ENCODE peak calls at places on chromosome 17, in seven cellular contexts. F is NCI-H1092, X is fibroblast of lung, Z is Ammon's horn, D is SHP77, V is NCI-H1105, W is IMR-90. B is an unnamed sample.

GRCh38 chr17:68134731-68135130 is 99.2 kb downstream of the KPNA2 start:
- DNase-seq in F (no peak), X (no peak), Z (no peak), D (no peak), V (no peak), W (no peak), B (no peak)

GRCh38 chr17:37802712-37803416 is 58.0 kb upstream of the HNF1B start:
- DNase-seq in F (no peak), X (peak), Z (peak), D (no peak), V (no peak), W (peak), B (peak)

GRCh38 chr17:44587339-44587738 is 30.1 kb downstream of the FZD2 start:
- DNase-seq in F (no peak), X (peak), Z (no peak), D (no peak), V (no peak), W (peak), B (no peak)

GRCh38 chr17:79633937-79634813 is 23.3 kb upstream of the RBFOX3 start:
- DNase-seq in F (no peak), X (no peak), Z (no peak), D (no peak), V (no peak), W (no peak), B (no peak)

GRCh38 chr17:2682304-2682938 is 29.1 kb downstream of the CLUH start:
- DNase-seq in F (no peak), X (peak), Z (no peak), D (no peak), V (no peak), W (peak), B (no peak)

GRCh38 chr17:27349540-27350021 is 55.7 kb downstream of the WSB1 start:
- DNase-seq in F (no peak), X (no peak), Z (peak), D (no peak), V (no peak), W (no peak), B (no peak)

GRCh38 chr17:57121308-57122042 is 36.4 kb downstream of the AKAP1 start:
- DNase-seq in F (no peak), X (peak), Z (peak), D (peak), V (no peak), W (peak), B (peak)

GRCh38 chr17:1725642-1726511 is 1.4 kb downstream of the WDR81 start:
- DNase-seq in F (no peak), X (no peak), Z (no peak), D (no peak), V (no peak), W (no peak), B (no peak)

GRCh38 chr17:79053251-79053925 is 21.2 kb upstream of the ENGASE start:
- DNase-seq in F (no peak), X (peak), Z (no peak), D (no peak), V (no peak), W (peak), B (no peak)

GRCh38 chr17:68356520-68356919 is 65.2 kb downstream of the ARSG start:
- DNase-seq in F (no peak), X (peak), Z (no peak), D (no peak), V (no peak), W (no peak), B (peak)

GRCh38 chr17:55770220-55770870 is 19.5 kb downstream of the PCTP start:
- DNase-seq in F (peak), X (peak), Z (peak), D (peak), V (no peak), W (peak), B (peak)

GRCh38 chr17:1989135-1989534 is 36.0 kb downstream of the RTN4RL1 start:
- DNase-seq in F (no peak), X (peak), Z (peak), D (no peak), V (no peak), W (peak), B (peak)

GRCh38 chr17:78128616-78129384 is at the start of gene TMC6:
- DNase-seq in F (no peak), X (no peak), Z (peak), D (peak), V (peak), W (no peak), B (peak)

GRCh38 chr17:58079300-58080033 is 3.8 kb upstream of the DYNLL2 start:
- DNase-seq in F (no peak), X (no peak), Z (no peak), D (no peak), V (no peak), W (no peak), B (no peak)